ENCODE peak calls at places on chromosomes 7 and 10, in eight cellular contexts. F is psoas muscle, V is PC-9, N is SK-N-SH, L is IMR-90, R is upper lobe of right lung, O is Peyer's patch, Y is WERI-Rb-1. D is an unnamed sample.

GRCh38 chr10:126242352-126243260 is 145.7 kb downstream of the ADAM12 start:
- DNase-seq in F (no peak), V (no peak), Y (no peak), N (peak; percentile 80), O (no peak), R (no peak), L (peak; percentile 92), D (peak; percentile 80)

GRCh38 chr7:124773339-124773738 is 7.7 kb upstream of the GPR37 start:
- DNase-seq in V (no peak), F (no peak), O (no peak), R (no peak), N (no peak), Y (no peak), L (no peak), D (no peak)

GRCh38 chr10:102630663-102631062 is 13.6 kb upstream of the TRIM8 start:
- DNase-seq in Y (no peak), F (peak; percentile 10), R (no peak), V (no peak), N (no peak), L (no peak), O (no peak), D (no peak)

GRCh38 chr10:42985436-42986316 is 91.2 kb upstream of the RET start:
- DNase-seq in L (no peak), Y (no peak), V (no peak), F (no peak), O (no peak), R (no peak), N (no peak), D (no peak)

GRCh38 chr10:88886557-88886956 is 6.5 kb downstream of the STAMBPL1 start:
- DNase-seq in F (no peak), O (peak; percentile 28), N (no peak), V (no peak), L (no peak), Y (no peak), R (no peak), D (no peak)

GRCh38 chr10:79405221-79405994 is 40.0 kb downstream of the ZCCHC24 start:
- DNase-seq in N (no peak), Y (no peak), O (no peak), V (no peak), L (no peak), R (peak; percentile 53), F (no peak), D (no peak)

GRCh38 chr7:17010637-17011300 is 129.0 kb upstream of the AGR3 start:
- DNase-seq in Y (no peak), N (no peak), O (no peak), R (no peak), F (no peak), L (no peak), V (no peak), D (no peak)

GRCh38 chr10:87558333-87558732 is 53.6 kb downstream of the MINPP1 start:
- DNase-seq in Y (no peak), O (no peak), F (no peak), V (no peak), N (no peak), L (no peak), R (no peak), D (no peak)

GRCh38 chr10:28686835-28687682 is 9.7 kb downstream of the BAMBI start:
- DNase-seq in F (no peak), N (no peak), R (no peak), V (no peak), L (peak; percentile 27), O (no peak), Y (no peak), D (no peak)

GRCh38 chr7:1291040-1291689 is 58.5 kb downstream of the UNCX start:
- DNase-seq in O (no peak), F (no peak), Y (no peak), V (no peak), N (no peak), R (no peak), L (no peak), D (no peak)
- H3K27me3 ChIP-seq in O (no peaks in the 10 kb centered on the region), F (peaks cover 60% of the 10 kb centered on the region), Y (no peaks in the 10 kb centered on the region), V (peaks cover 91% of the 10 kb centered on the region), N (peaks cover 92% of the 10 kb centered on the region), R (peaks cover 63% of the 10 kb centered on the region), L (peaks cover 68% of the 10 kb centered on the region), D (peaks cover 34% of the 10 kb centered on the region)

GRCh38 chr7:20320786-20321185 is 9.9 kb upstream of the ITGB8 start:
- DNase-seq in R (no peak), F (no peak), L (no peak), V (no peak), Y (no peak), O (no peak), N (no peak), D (no peak)

GRCh38 chr7:20316706-20317105 is 14.0 kb upstream of the ITGB8 start:
- DNase-seq in N (no peak), V (no peak), F (no peak), Y (no peak), R (no peak), L (no peak), O (no peak), D (no peak)

GRCh38 chr7:20317413-20317812 is 13.3 kb upstream of the ITGB8 start:
- DNase-seq in R (no peak), L (no peak), N (no peak), F (no peak), O (no peak), V (no peak), Y (no peak), D (no peak)

GRCh38 chr7:20320322-20320721 is 10.4 kb upstream of the ITGB8 start:
- DNase-seq in Y (no peak), R (no peak), V (no peak), L (no peak), N (no peak), O (no peak), F (no peak), D (no peak)

GRCh38 chr7:20318933-20319332 is 11.8 kb upstream of the ITGB8 start:
- DNase-seq in O (no peak), F (no peak), R (no peak), Y (no peak), V (no peak), L (no peak), N (no peak), D (no peak)
- H3K27ac ChIP-seq in O (no peak overlapping the region), F (no peak overlapping the region), R (no peak overlapping the region), Y (no peak overlapping the region), V (no peak overlapping the region), L (no peak overlapping the region), N (no peak overlapping the region), D (no peak overlapping the region)

GRCh38 chr10:91772869-91773268 is 25.4 kb upstream of the TNKS2 start:
- DNase-seq in F (no peak), R (no peak), L (no peak), N (no peak), Y (no peak), V (no peak), O (no peak), D (no peak)
- H3K27me3 ChIP-seq in F (no peaks in the 10 kb centered on the region), R (peaks cover 8% of the 10 kb centered on the region), L (peaks cover 10% of the 10 kb centered on the region), N (no peaks in the 10 kb centered on the region), Y (no peaks in the 10 kb centered on the region), V (no peaks in the 10 kb centered on the region), O (no peaks in the 10 kb centered on the region), D (no peaks in the 10 kb centered on the region)

GRCh38 chr7:55134786-55135185 is 116.0 kb downstream of the EGFR start:
- DNase-seq in N (no peak), Y (no peak), V (no peak), R (no peak), O (no peak), F (no peak), L (peak; percentile 34), D (no peak)

GRCh38 chr7:55132550-55132889 is 113.7 kb downstream of the EGFR start:
- DNase-seq in L (no peak), O (no peak), Y (no peak), F (no peak), R (no peak), V (no peak), N (no peak), D (no peak)

GRCh38 chr7:55132890-55133551 is 114.2 kb downstream of the EGFR start:
- DNase-seq in F (peak; percentile 54), R (no peak), O (no peak), V (peak; percentile 100), L (peak; percentile 100), Y (no peak), N (no peak), D (peak; percentile 99)

GRCh38 chr7:55135462-55135861 is 116.6 kb downstream of the EGFR start:
- DNase-seq in O (no peak), R (no peak), F (no peak), V (no peak), L (no peak), N (no peak), Y (no peak), D (no peak)

DNA sequence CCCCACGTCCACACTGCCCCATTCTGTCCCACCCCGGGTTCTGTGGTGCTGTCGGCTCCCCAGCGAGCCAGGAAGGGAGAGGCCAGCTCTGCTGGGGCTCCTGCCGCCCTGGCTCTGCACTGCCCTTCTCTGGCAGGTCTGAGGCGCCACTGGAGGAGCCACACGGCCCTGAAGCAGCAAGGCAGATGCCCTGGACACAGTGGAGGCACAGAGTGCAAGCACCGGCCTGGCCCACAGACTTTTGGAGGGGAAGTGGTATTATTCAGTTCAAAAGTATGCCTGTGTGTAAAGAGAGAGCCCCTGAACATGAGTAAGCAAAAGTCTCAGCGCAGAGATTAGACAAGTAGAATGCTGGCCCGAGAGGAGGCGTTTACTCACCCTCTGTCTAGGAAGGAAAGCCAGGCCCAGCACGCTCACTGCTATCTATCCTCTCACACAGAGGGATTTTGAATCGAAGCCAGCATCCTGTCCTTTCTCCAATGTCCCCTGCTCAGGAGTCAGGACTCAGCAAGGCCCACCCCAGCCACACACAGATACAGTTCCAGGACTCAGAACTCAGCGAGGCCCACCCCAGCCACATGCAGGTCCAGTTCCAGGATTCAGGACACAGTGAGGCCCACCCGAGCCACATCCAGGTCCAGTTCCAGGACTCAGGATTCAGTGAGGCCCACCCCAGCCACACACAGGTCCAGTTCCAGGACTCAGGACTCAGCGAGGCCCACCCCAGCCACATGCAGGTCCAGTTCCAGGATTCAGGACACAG is 115.0 kb downstream of the EGFR start:
- DNase-seq in O (no peak), Y (no peak), F (peak; percentile 67), N (peak; percentile 53), L (peak; percentile 99), R (peak; percentile 65), V (peak; percentile 100), D (peak; percentile 99)
- H3K27ac ChIP-seq in O (peak overlapping the region; percentile 24), Y (no peak overlapping the region), F (peak overlapping the region; percentile 97), N (peak overlapping the region; percentile 92), L (peak overlapping the region; percentile 98), R (peak overlapping the region; percentile 69), V (peak overlapping the region; percentile 92), D (peak overlapping the region; percentile 99)

DNA sequence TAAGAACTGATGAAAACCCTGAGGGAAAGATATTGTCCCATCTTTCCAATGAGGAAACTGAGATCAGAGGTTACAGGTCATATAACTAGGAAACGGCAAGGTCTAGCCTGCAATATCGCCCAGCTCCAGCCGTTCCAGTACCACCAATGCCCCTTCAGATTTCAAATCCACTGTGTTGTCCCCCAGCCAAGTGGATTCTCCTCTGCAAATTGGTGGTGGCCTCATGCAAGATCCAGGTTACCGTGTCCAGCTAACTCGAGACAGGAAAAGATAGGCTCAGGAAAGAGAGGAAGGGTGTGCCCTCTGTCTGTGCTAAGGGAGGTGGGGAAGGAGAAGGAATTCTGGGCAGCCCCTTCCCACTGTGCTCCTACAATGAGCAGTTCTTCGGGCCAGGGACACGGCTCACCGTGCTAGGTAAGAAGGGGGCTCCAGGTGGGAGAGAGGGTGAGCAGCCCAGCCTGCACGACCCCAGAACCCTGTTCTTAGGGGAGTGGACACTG is 25.3 kb downstream of the PRSS2 start:
- DNase-seq in R (no peak), N (no peak), F (no peak), O (no peak), Y (no peak), V (peak; percentile 43), L (no peak), D (no peak)
- H3K27me3 ChIP-seq in R (peaks cover 52% of the 10 kb centered on the region), N (peaks cover 61% of the 10 kb centered on the region), F (peaks cover 43% of the 10 kb centered on the region), O (no peaks in the 10 kb centered on the region), Y (no peaks in the 10 kb centered on the region), V (no peaks in the 10 kb centered on the region), L (peaks cover 58% of the 10 kb centered on the region), D (no peaks in the 10 kb centered on the region)